ENCODE peak calls at places on chromosomes 2 and 18, in ten cellular contexts. P is AG08396; Z is H7; E is activated CD8-positive, alpha-beta memory T cell treated with anti-CD3 and anti-CD28 coated beads for 1 hour; N is amygdala; L is RCC 7860; R is neural progenitor cell; B is amniotic stem cell; X is left cardiac atrium; A is CD8-positive, alpha-beta T cell. T is an unnamed sample.

GRCh38 chr2:173749315-173749714 is 215.9 kb downstream of the SP3 start:
- DNase-seq in P (peak), Z (no peak), E (no peak), N (no peak), L (peak), R (peak), B (peak), X (no peak), A (no peak), T (no peak)

GRCh38 chr2:133710613-133711012 is 142.3 kb upstream of the NCKAP5 start:
- DNase-seq in P (no peak), Z (no peak), E (no peak), N (no peak), L (no peak), R (no peak), B (no peak), X (no peak), A (no peak), T (no peak)

GRCh38 chr2:61165946-61166345 is 4.0 kb downstream of the C2orf74 start:
- DNase-seq in P (no peak), Z (no peak), E (no peak), N (no peak), L (no peak), R (no peak), B (no peak), X (no peak), A (no peak), T (no peak)

GRCh38 chr2:28355521-28356094 is 37.0 kb upstream of the FOSL2 start:
- DNase-seq in P (peak), Z (no peak), E (no peak), N (no peak), L (peak), R (no peak), B (no peak), X (peak), A (no peak), T (no peak)

GRCh38 chr2:112712903-112713584 is 7.8 kb upstream of the NT5DC4 start:
- DNase-seq in P (no peak), Z (no peak), E (no peak), N (no peak), L (peak), R (no peak), B (no peak), X (no peak), A (peak), T (peak)

GRCh38 chr2:186590538-186591441 is 934 bp downstream of the ITGAV start:
- DNase-seq in P (peak), Z (peak), E (no peak), N (no peak), L (peak), R (peak), B (no peak), X (no peak), A (no peak), T (no peak)

GRCh38 chr18:23504720-23505119 is 1.4 kb downstream of the RMC1 start:
- DNase-seq in P (no peak), Z (no peak), E (no peak), N (no peak), L (peak), R (no peak), B (no peak), X (no peak), A (no peak), T (no peak)

GRCh38 chr2:153770359-153770991 is 101.2 kb upstream of the GALNT13 start:
- DNase-seq in P (no peak), Z (peak), E (no peak), N (peak), L (no peak), R (peak), B (no peak), X (no peak), A (no peak), T (no peak)

GRCh38 chr2:219443016-219443696 is 8.5 kb downstream of the SPEG start:
- DNase-seq in P (no peak), Z (no peak), E (no peak), N (no peak), L (no peak), R (no peak), B (no peak), X (no peak), A (no peak), T (no peak)

GRCh38 chr2:108924444-108925251 is 64.4 kb downstream of the EDAR start:
- DNase-seq in P (no peak), Z (peak), E (no peak), N (no peak), L (no peak), R (no peak), B (no peak), X (no peak), A (no peak), T (no peak)

GRCh38 chr2:108297436-108298141 is 8.9 kb downstream of the SULT1C2 start:
- DNase-seq in P (peak), Z (no peak), E (no peak), N (no peak), L (peak), R (no peak), B (peak), X (no peak), A (no peak), T (no peak)

GRCh38 chr2:218518876-218519275 is 49.3 kb downstream of the USP37 start:
- DNase-seq in P (no peak), Z (no peak), E (no peak), N (no peak), L (no peak), R (no peak), B (no peak), X (no peak), A (no peak), T (no peak)

GRCh38 chr18:12236934-12237832 is 17.0 kb upstream of the CIDEA start:
- DNase-seq in P (peak), Z (peak), E (no peak), N (peak), L (no peak), R (peak), B (no peak), X (peak), A (peak), T (peak)

GRCh38 chr18:29154758-29155725 is 978.1 kb upstream of the CDH2 start:
- DNase-seq in P (peak), Z (no peak), E (no peak), N (no peak), L (peak), R (no peak), B (peak), X (no peak), A (no peak), T (no peak)

GRCh38 chr18:23523429-23524212 is 20.3 kb downstream of the RMC1 start:
- DNase-seq in P (peak), Z (no peak), E (no peak), N (no peak), L (peak), R (no peak), B (no peak), X (no peak), A (no peak), T (no peak)

GRCh38 chr2:15300645-15301573 is 260.2 kb downstream of the NBAS start:
- DNase-seq in P (no peak), Z (no peak), E (no peak), N (no peak), L (no peak), R (no peak), B (no peak), X (no peak), A (no peak), T (no peak)

GRCh38 chr2:1965726-1966125 is 221.4 kb upstream of the PXDN start:
- DNase-seq in P (no peak), Z (no peak), E (no peak), N (no peak), L (no peak), R (no peak), B (no peak), X (no peak), A (no peak), T (no peak)

GRCh38 chr2:219073413-219074129 is 12.8 kb upstream of the IHH start:
- DNase-seq in P (peak), Z (peak), E (no peak), N (no peak), L (peak), R (peak), B (no peak), X (no peak), A (no peak), T (no peak)

GRCh38 chr2:236512902-236513433 is 56.7 kb upstream of the ACKR3 start:
- DNase-seq in P (peak), Z (peak), E (peak), N (peak), L (peak), R (peak), B (no peak), X (peak), A (peak), T (no peak)

GRCh38 chr2:156908825-156909224 is 348.7 kb upstream of the GALNT5 start:
- DNase-seq in P (peak), Z (no peak), E (no peak), N (no peak), L (peak), R (no peak), B (no peak), X (no peak), A (no peak), T (no peak)

T was measured in osteocyte.